ENCODE peak calls at places on chromosomes 11 and 22, in eight cellular contexts. H, Q, R, Y, W, I, U and A are unnamed samples.

GRCh38 chr11:123145220-123145619 is 49.8 kb downstream of the CLMP start:
- DNase-seq in R (peak), H (no peak), I (peak), W (no peak), Y (peak), Q (peak), U (no peak), A (no peak)

GRCh38 chr11:113728814-113729213 is 22.7 kb upstream of the TMPRSS5 start:
- DNase-seq in W (no peak), Y (no peak), R (no peak), I (no peak), H (no peak), U (no peak), Q (no peak), A (no peak)

GRCh38 chr11:61127991-61128390 is 25.7 kb downstream of the CD5 start:
- DNase-seq in W (no peak), U (no peak), Q (no peak), H (no peak), I (no peak), R (no peak), Y (no peak), A (no peak)

GRCh38 chr11:102438311-102439062 is 14.1 kb downstream of the TMEM123 start:
- DNase-seq in Q (no peak), W (no peak), Y (no peak), I (no peak), R (no peak), U (no peak), H (no peak), A (no peak)

GRCh38 chr11:13962562-13963168 is at the start of gene SPON1:
- DNase-seq in H (peak), I (peak), U (no peak), Y (peak), R (no peak), Q (peak), W (peak), A (peak)

GRCh38 chr22:49753961-49754673 is 73.6 kb downstream of the BRD1 start:
- DNase-seq in I (no peak), Q (no peak), R (no peak), U (no peak), H (no peak), W (peak), Y (no peak), A (no peak)

GRCh38 chr11:12826441-12826840 is 152.2 kb downstream of the TEAD1 start:
- DNase-seq in U (no peak), W (no peak), R (no peak), I (no peak), Y (no peak), Q (no peak), H (no peak), A (no peak)

GRCh38 chr11:11451501-11452005 is 98.5 kb upstream of the CSNK2A3 start:
- DNase-seq in I (no peak), U (no peak), H (no peak), Y (no peak), Q (no peak), W (no peak), R (peak), A (no peak)

GRCh38 chr11:5992604-5993251 is 5.9 kb upstream of the OR52L1 start:
- DNase-seq in Q (no peak), I (peak), H (no peak), W (no peak), R (peak), U (no peak), Y (no peak), A (no peak)

GRCh38 chr11:68116892-68117435 is 4.2 kb downstream of the CHKA start:
- DNase-seq in U (no peak), H (no peak), Q (no peak), W (no peak), I (no peak), Y (no peak), R (no peak), A (no peak)

GRCh38 chr11:68116126-68116525 is 5.1 kb downstream of the CHKA start:
- DNase-seq in U (no peak), Y (no peak), R (no peak), H (no peak), W (peak), Q (no peak), I (no peak), A (no peak)

GRCh38 chr11:68117896-68118470 is 3.2 kb downstream of the CHKA start:
- DNase-seq in I (no peak), Y (no peak), R (peak), W (no peak), U (no peak), H (no peak), Q (no peak), A (no peak)

GRCh38 chr11:68115285-68115684 is 5.9 kb downstream of the CHKA start:
- DNase-seq in Q (no peak), R (no peak), U (no peak), H (no peak), Y (no peak), W (no peak), I (no peak), A (no peak)

GRCh38 chr11:68113986-68114385 is 7.2 kb downstream of the CHKA start:
- DNase-seq in W (no peak), U (no peak), Y (no peak), H (no peak), I (peak), Q (no peak), R (no peak), A (no peak)
- TF ChIP-seq CTCF in W (no peak), U (no peak), Y (no peak), H (no peak), I (peak), Q (no peak), R (no peak), A (no peak)

GRCh38 chr22:38843201-38843715 is 570 bp downstream of the NPTXR start:
- DNase-seq in Q (peak), I (peak), R (peak), U (no peak), W (no peak), H (peak), Y (peak), A (peak)

GRCh38 chr22:38845368-38845740 is 1.5 kb upstream of the NPTXR start:
- DNase-seq in U (no peak), H (no peak), W (no peak), I (no peak), Q (no peak), R (no peak), Y (no peak), A (no peak)

GRCh38 chr22:38844661-38845367 is 986 bp upstream of the NPTXR start:
- DNase-seq in I (peak), U (no peak), W (no peak), Y (peak), R (no peak), Q (no peak), H (no peak), A (no peak)

GRCh38 chr22:38842512-38843200 is 1.2 kb downstream of the NPTXR start:
- DNase-seq in I (no peak), Q (no peak), Y (no peak), U (no peak), W (no peak), R (no peak), H (no peak), A (no peak)

DNA sequence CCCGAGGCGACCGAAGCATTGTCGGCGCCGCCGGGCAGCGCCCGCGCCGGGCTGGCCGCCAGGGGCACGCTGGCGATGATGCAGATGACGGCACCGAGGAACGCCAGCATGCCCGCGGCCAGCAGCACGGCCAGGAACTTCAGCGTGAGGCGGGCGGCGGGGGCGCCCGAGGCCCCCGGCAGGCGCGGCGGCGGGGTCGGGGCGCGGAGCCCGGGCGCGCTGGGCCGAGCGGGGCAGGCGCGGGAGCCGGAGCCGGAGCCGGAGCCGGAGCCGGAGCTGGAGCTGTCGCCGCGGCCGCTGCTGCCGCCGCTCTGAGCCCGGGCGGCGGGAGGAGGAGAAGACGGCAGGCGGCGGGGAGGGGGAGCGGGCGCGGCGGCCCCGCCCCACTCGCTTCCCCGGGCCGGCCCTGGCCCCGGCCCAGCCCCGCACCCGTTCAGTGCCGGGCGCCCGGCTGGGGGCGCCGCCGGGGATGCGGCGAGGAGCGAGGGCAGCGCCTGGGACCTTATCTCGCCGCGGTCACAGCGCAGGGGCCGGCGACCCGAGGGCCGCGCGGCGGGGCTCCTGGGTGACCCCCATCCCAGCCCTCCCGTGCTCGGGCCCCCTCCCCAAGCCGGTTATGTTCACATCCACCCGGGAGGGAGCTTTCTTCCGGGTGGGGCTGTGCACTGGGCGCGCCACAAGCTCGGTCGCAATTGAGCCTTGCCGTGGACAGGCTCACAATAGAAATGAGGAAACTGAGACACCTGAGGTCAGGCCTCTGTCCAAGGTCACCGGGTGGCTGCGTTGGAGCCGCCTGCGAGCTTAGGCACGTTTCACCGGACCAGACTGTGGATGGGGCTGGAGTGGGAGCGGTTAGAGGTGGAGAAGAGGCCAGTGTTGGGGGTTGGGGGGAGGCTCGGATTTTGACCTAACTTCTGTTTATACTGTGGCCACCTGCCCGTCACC is at the start of gene NPTXR:
- DNase-seq in W (no peak), Q (peak), R (peak), I (no peak), H (no peak), Y (no peak), U (no peak), A (peak)
- TF ChIP-seq CTCF in W (no peak), Q (no peak), R (peak), I (no peak), H (no peak), Y (no peak), U (no peak), A (no peak)

DNA sequence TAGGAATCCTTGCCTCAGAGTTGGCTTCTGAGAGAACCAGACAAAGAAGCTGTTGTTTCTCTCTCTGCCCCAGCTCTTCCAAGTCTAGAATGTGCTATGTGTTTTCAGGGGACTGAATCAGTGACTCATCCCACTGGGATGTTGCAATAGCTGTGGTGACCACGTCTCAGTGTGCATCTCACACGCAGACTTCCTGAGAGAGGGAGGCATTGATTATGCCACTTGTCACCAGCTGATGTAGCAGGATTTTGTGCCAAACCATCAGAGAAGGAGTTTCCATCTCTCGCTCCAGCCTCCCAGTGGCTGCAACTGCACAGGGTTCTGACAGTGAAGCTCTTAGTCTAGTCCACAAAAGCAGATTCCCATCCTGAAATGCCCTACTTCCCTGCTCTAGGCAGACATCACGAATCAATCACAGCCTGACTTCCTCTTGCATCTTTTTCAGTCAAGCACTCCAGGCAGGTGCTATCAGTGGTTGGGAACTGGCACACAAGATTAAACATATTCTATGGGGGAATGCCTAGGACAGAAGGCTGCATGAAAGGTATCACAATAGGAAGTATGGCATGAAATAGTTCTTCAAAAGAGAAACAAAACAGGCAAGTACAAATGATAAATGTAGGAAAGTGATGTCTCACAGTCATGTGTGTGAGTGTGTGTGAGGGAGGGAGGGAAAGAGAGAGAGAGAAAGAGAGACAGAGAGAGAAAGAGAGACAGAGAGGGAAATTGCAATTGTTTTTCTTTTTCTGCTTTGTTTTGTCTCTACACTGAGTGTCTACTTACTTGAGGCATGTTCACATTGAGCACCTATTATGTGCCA is 456.0 kb downstream of the MIAT start:
- DNase-seq in W (no peak), Q (peak), H (no peak), I (peak), Y (peak), R (peak), U (no peak), A (no peak)
- TF ChIP-seq CTCF in W (no peak), Q (no peak), H (no peak), I (peak), Y (no peak), R (no peak), U (no peak), A (no peak)

DNA sequence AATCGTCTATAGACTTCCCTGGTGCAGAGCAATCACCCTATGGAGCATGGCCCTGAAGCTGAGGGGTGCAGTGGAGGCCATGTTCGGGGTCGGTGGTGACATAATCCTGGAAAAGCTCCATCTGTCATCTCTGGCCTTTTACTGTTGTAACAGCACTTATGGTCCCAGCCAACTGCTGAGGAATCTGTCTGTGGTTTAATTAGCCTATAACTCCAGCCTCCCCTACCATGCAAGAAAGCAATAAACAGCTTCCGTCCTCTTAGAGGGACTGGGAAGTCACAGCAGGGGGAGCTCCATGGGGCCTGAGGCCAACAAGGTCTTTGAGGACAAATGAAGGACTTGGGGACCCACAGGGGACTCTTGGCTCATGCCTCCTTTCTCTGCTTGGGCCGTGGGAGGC is 159.1 kb upstream of the NECTIN1 start:
- DNase-seq in I (no peak), W (peak), H (no peak), R (no peak), U (no peak), Y (no peak), Q (no peak), A (no peak)
- TF ChIP-seq CTCF in I (no peak), W (no peak), H (no peak), R (no peak), U (no peak), Y (no peak), Q (no peak), A (no peak)

DNA sequence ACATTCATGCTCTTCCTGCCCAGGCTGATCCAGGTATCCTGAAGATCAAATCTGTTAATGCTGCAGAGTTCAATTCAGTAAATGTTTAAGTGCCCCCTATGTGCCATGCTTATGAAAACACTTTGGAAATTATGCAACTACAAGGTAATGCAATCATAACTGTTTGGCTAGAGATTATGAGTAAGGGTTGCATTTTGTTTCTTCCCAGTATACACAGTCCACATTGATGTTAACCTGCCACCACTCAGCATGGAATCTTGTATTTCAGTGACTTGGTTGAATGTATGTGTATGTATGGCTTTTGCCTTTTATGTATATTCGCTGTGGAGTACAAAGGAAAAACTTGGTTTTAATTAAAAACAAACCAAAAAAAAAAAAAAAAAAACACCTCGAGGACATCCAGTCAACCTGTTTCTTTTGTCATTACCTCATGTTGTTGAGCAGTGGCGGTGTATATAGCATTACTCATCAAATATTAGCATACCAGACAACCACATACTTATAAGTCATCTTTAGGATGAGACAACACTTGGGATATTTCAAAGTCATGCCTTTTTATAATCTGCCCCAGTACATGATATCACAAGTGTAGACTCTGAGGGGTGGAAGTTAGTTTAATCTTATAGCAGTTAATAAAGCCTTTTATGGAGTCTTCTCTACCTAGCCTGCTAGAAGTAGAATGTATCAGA is 86.1 kb upstream of the HORMAD2 start:
- DNase-seq in Q (no peak), R (no peak), Y (peak), I (peak), U (no peak), W (no peak), H (no peak), A (no peak)
- TF ChIP-seq CTCF in Q (no peak), R (no peak), Y (no peak), I (peak), U (no peak), W (peak), H (no peak), A (no peak)

GRCh38 chr11:1827095-1827797 is 7.5 kb upstream of the SYT8 start:
- DNase-seq in Q (peak), Y (peak), U (no peak), H (no peak), I (peak), R (peak), W (peak), A (no peak)

GRCh38 chr11:1825039-1825740 is 9.6 kb upstream of the SYT8 start:
- DNase-seq in W (peak), Q (peak), R (peak), Y (no peak), I (no peak), H (no peak), U (no peak), A (no peak)

GRCh38 chr11:1827931-1828330 is 6.9 kb upstream of the SYT8 start:
- DNase-seq in H (no peak), I (no peak), U (no peak), Q (no peak), W (peak), Y (no peak), R (no peak), A (no peak)

GRCh38 chr11:1825785-1826451 is 8.9 kb upstream of the SYT8 start:
- DNase-seq in I (no peak), Y (no peak), H (no peak), W (no peak), Q (no peak), U (no peak), R (no peak), A (no peak)

GRCh38 chr11:1826552-1827094 is 8.2 kb upstream of the SYT8 start:
- DNase-seq in Q (peak), W (peak), U (no peak), H (no peak), I (peak), Y (peak), R (peak), A (no peak)
- TF ChIP-seq CTCF in Q (no peak), W (peak), U (no peak), H (peak), I (no peak), Y (peak), R (peak), A (no peak)

GRCh38 chr11:44484211-44484610 is 81.3 kb upstream of the CD82 start:
- DNase-seq in H (no peak), R (peak), Q (no peak), I (peak), W (no peak), Y (no peak), U (no peak), A (no peak)
- TF ChIP-seq CTCF in H (peak), R (no peak), Q (peak), I (no peak), W (no peak), Y (peak), U (no peak), A (no peak)

GRCh38 chr11:95229199-95230053 is 1.6 kb downstream of the SESN3 start:
- DNase-seq in W (no peak), R (no peak), Y (peak), U (no peak), Q (no peak), H (no peak), I (peak), A (no peak)
- TF ChIP-seq CTCF in W (no peak), R (no peak), Y (no peak), U (no peak), Q (no peak), H (no peak), I (no peak), A (no peak)